ENCODE peak calls at places on chromosomes 1 and 21, in four cellular contexts. One of them, this sample, is unnamed.

GRCh38 chr1:228307218-228308023 is 99.2 kb downstream of the TRIM11 start:
- DNase-seq in LoVo: no peak
- DNase-seq in HL-60: no peak
- DNase-seq in posterior vena cava: peak; percentile 73
- DNase-seq in this sample: no peak

GRCh38 chr1:201605385-201605747 is 66.4 kb downstream of the NAV1 start:
- DNase-seq in LoVo: no peak
- DNase-seq in HL-60: no peak
- DNase-seq in posterior vena cava: no peak
- DNase-seq in this sample: no peak

GRCh38 chr1:119000371-119001180 is 12.4 kb upstream of the TBX15 start:
- DNase-seq in LoVo: no peak
- DNase-seq in HL-60: no peak
- DNase-seq in posterior vena cava: peak; percentile 85
- DNase-seq in this sample: no peak

GRCh38 chr1:31617917-31618746 is 643 bp downstream of the HCRTR1 start:
- DNase-seq in LoVo: peak; percentile 46
- DNase-seq in HL-60: no peak
- DNase-seq in posterior vena cava: peak; percentile 82
- DNase-seq in this sample: no peak

GRCh38 chr1:67339623-67340343 is 32.1 kb downstream of the IL12RB2 start:
- DNase-seq in LoVo: no peak
- DNase-seq in HL-60: no peak
- DNase-seq in posterior vena cava: no peak
- DNase-seq in this sample: no peak

GRCh38 chr1:198556969-198557368 is 16.5 kb upstream of the ATP6V1G3 start:
- DNase-seq in LoVo: no peak
- DNase-seq in HL-60: peak; percentile 58
- DNase-seq in posterior vena cava: no peak
- DNase-seq in this sample: peak; percentile 74

GRCh38 chr1:227892930-227893695 is 54.6 kb downstream of the WNT9A start:
- DNase-seq in LoVo: no peak
- DNase-seq in HL-60: no peak
- DNase-seq in posterior vena cava: peak; percentile 70
- DNase-seq in this sample: no peak

GRCh38 chr1:53581476-53581875 is 122.3 kb downstream of the DMRTB1 start:
- DNase-seq in LoVo: no peak
- DNase-seq in HL-60: no peak
- DNase-seq in posterior vena cava: peak; percentile 14
- DNase-seq in this sample: no peak

GRCh38 chr1:40381268-40382109 is 8.0 kb downstream of the SMAP2 start:
- DNase-seq in LoVo: no peak
- DNase-seq in HL-60: no peak
- DNase-seq in posterior vena cava: no peak
- DNase-seq in this sample: peak; percentile 53

GRCh38 chr1:183569141-183569540 is 21.1 kb downstream of the NCF2 start:
- DNase-seq in LoVo: no peak
- DNase-seq in HL-60: no peak
- DNase-seq in posterior vena cava: no peak
- DNase-seq in this sample: no peak

GRCh38 chr21:42760977-42761751 is 107.7 kb downstream of the PDE9A start:
- DNase-seq in LoVo: no peak
- DNase-seq in HL-60: no peak
- DNase-seq in posterior vena cava: no peak
- DNase-seq in this sample: no peak

GRCh38 chr1:163170975-163171676 is 31.6 kb downstream of the RGS5 start:
- DNase-seq in LoVo: no peak
- DNase-seq in HL-60: no peak
- DNase-seq in posterior vena cava: no peak
- DNase-seq in this sample: peak; percentile 2